ENCODE peak calls at places on chromosomes 3 and 15, in nine cellular contexts. D is stimulated activated CD4-positive, alpha-beta T cell treated with anti-CD3 and anti-CD28 coated beads, Interleukin-2, amount 100 ng/mL, for 24 hours; E is COR-L47; G is activated CD4-positive, CD25-positive, alpha-beta regulatory T cell; X is neural crest cell; L is NCI-H2081 treated with DMSO at 0.1 percent for 48 hours; J is activated naive CD4-positive, alpha-beta T cell treated with anti-CD3 and anti-CD28 coated beads, Interleukin-2, amount 50 U/mL, for 16 hours; C is lung microvascular endothelial cell; T is nucleus accumbens. P is an unnamed sample.

GRCh38 chr15:90388462-90389182 is 580 bp downstream of the IQGAP1 start:
- DNase-seq in T (peak; percentile 34), D (peak; percentile 61), G (peak; percentile 28), J (peak; percentile 42), C (peak; percentile 53), E (no peak), X (peak; percentile 39), L (no peak), P (peak; percentile 32)

GRCh38 chr3:10783360-10784346 is 32.4 kb upstream of the SLC6A11 start:
- DNase-seq in X (peak; percentile 33), G (peak; percentile 6), C (peak; percentile 52), T (no peak), E (no peak), D (no peak), J (no peak), L (no peak), P (peak; percentile 18)

GRCh38 chr3:179196098-179196497 is 47.9 kb downstream of the PIK3CA start:
- DNase-seq in J (no peak), T (no peak), D (no peak), G (no peak), L (no peak), X (no peak), C (peak; percentile 59), E (peak; percentile 40), P (no peak)

GRCh38 chr3:56939759-56940323 is 120.6 kb upstream of the SPATA12 start:
- DNase-seq in G (no peak), X (no peak), T (no peak), E (no peak), C (no peak), L (no peak), D (no peak), J (no peak), P (peak; percentile 49)

GRCh38 chr15:62138124-62138523 is 27.0 kb downstream of the C2CD4B start:
- DNase-seq in T (no peak), J (no peak), G (no peak), X (no peak), D (no peak), C (peak; percentile 91), L (no peak), E (no peak), P (no peak)

GRCh38 chr3:63279000-63279366 is 875 bp downstream of the SYNPR start:
- DNase-seq in D (no peak), C (no peak), G (no peak), X (no peak), J (no peak), L (no peak), E (no peak), T (no peak), P (peak; percentile 61)

GRCh38 chr15:92839696-92840095 is 60.4 kb upstream of the CHD2 start:
- DNase-seq in L (peak; percentile 78), J (no peak), G (no peak), X (no peak), E (peak; percentile 90), D (no peak), T (no peak), C (no peak), P (no peak)

GRCh38 chr3:14925729-14926591 is 21.4 kb upstream of the NR2C2 start:
- DNase-seq in X (peak; percentile 38), G (no peak), L (no peak), C (peak; percentile 69), J (no peak), E (peak; percentile 28), T (no peak), D (no peak), P (peak; percentile 64)

GRCh38 chr3:114928989-114929620 is 218.0 kb downstream of the ZBTB20 start:
- DNase-seq in J (no peak), T (no peak), C (no peak), D (no peak), L (no peak), X (no peak), E (no peak), G (no peak), P (peak; percentile 8)

GRCh38 chr15:96121521-96121920 is 209.0 kb upstream of the NR2F2 start:
- DNase-seq in D (no peak), X (no peak), C (no peak), L (no peak), E (no peak), T (no peak), G (no peak), J (no peak), P (no peak)

GRCh38 chr15:71830981-71831380 is 20.6 kb downstream of the NR2E3 start:
- DNase-seq in G (no peak), D (no peak), X (no peak), L (no peak), J (no peak), T (no peak), C (no peak), E (no peak), P (no peak)

GRCh38 chr15:45670511-45670910 is 35.7 kb downstream of the SQOR start:
- DNase-seq in J (no peak), X (no peak), E (no peak), D (no peak), T (no peak), L (no peak), G (no peak), C (peak; percentile 83), P (no peak)

GRCh38 chr3:100396967-100397366 is 3.9 kb downstream of the TOMM70 start:
- DNase-seq in J (no peak), D (no peak), G (no peak), C (peak; percentile 16), L (no peak), T (no peak), X (no peak), E (no peak), P (no peak)

GRCh38 chr3:79351693-79352092 is 416.1 kb downstream of the ROBO1 start:
- DNase-seq in D (no peak), L (no peak), C (no peak), J (no peak), G (no peak), E (no peak), T (no peak), X (no peak), P (no peak)

GRCh38 chr15:96351801-96352593 is 21.5 kb downstream of the NR2F2 start:
- DNase-seq in G (no peak), X (no peak), E (no peak), J (no peak), L (no peak), T (no peak), D (no peak), C (peak; percentile 74), P (no peak)

GRCh38 chr15:88849376-88850122 is 45.8 kb downstream of the HAPLN3 start:
- DNase-seq in C (no peak), T (no peak), E (no peak), D (no peak), X (no peak), L (no peak), J (no peak), G (no peak), P (no peak)

GRCh38 chr3:114052216-114052615 is 4.1 kb downstream of the CCDC191 start:
- DNase-seq in E (no peak), X (no peak), D (no peak), G (no peak), T (no peak), L (no peak), J (no peak), C (no peak), P (no peak)

GRCh38 chr3:191330309-191330712 is at the start of gene UTS2B:
- DNase-seq in G (no peak), C (peak; percentile 57), X (peak; percentile 2), D (no peak), L (no peak), T (no peak), E (no peak), J (no peak), P (no peak)

GRCh38 chr15:66298803-66299251 is 5.5 kb downstream of the DIS3L start:
- DNase-seq in G (no peak), X (no peak), E (peak; percentile 45), L (peak; percentile 67), D (no peak), T (no peak), C (no peak), J (no peak), P (no peak)

P was measured in cerebellum.